ENCODE peak calls at places on chromosomes 1 and 21, in eight cellular contexts. W is dorsolateral prefrontal cortex; O is stimulated activated CD8-positive, alpha-beta memory T cell treated with anti-CD3 and anti-CD28 coated beads, Interleukin-7, amount 100 ng/mL, for 1 hour; Y is left ventricle myocardium inferior; A is stimulated activated CD4-positive, alpha-beta T cell treated with anti-CD3 and anti-CD28 coated beads, TNF-alpha, amount 100 ng/mL, for 24 hours; U is cardiac muscle cell; I is HTR-8/SVneo; K is NCI-H460. S is an unnamed sample.

GRCh38 chr1:64574301-64574700 is 104.4 kb downstream of the CACHD1 start:
- DNase-seq in W (no peak), O (no peak), Y (no peak), A (no peak), U (no peak), I (no peak), K (no peak), S (no peak)

GRCh38 chr21:23534833-23535232 is 2072.4 kb downstream of the MRPL39 start:
- DNase-seq in W (no peak), O (no peak), Y (no peak), A (no peak), U (no peak), I (no peak), K (no peak), S (no peak)

GRCh38 chr1:169202836-169203235 is 96.3 kb downstream of the ATP1B1 start:
- DNase-seq in W (no peak), O (no peak), Y (no peak), A (no peak), U (no peak), I (no peak), K (no peak), S (no peak)

GRCh38 chr1:63148825-63149645 is 173.3 kb upstream of the FOXD3 start:
- DNase-seq in W (no peak), O (no peak), Y (no peak), A (no peak), U (peak; percentile 78), I (peak; percentile 13), K (peak; percentile 27), S (peak; percentile 48)

GRCh38 chr21:45528028-45528705 is 14.1 kb downstream of the SLC19A1 start:
- DNase-seq in W (peak; percentile 36), O (no peak), Y (peak; percentile 9), A (no peak), U (no peak), I (no peak), K (no peak), S (no peak)

GRCh38 chr1:231376875-231377549 is 38.9 kb downstream of the SPRTN start:
- DNase-seq in W (no peak), O (no peak), Y (no peak), A (no peak), U (no peak), I (no peak), K (no peak), S (no peak)

GRCh38 chr1:52355436-52355835 is 10.6 kb downstream of the CC2D1B start:
- DNase-seq in W (no peak), O (no peak), Y (no peak), A (no peak), U (no peak), I (no peak), K (no peak), S (no peak)

GRCh38 chr1:48099011-48099550 is 101.9 kb upstream of the TRABD2B start:
- DNase-seq in W (no peak), O (no peak), Y (no peak), A (no peak), U (no peak), I (no peak), K (no peak), S (no peak)

GRCh38 chr1:235329139-235329808 is 904 bp downstream of the GGPS1 start:
- DNase-seq in W (no peak), O (no peak), Y (no peak), A (peak; percentile 36), U (no peak), I (no peak), K (peak; percentile 33), S (peak; percentile 28)

GRCh38 chr1:177124578-177125278 is 39.8 kb downstream of the ASTN1 start:
- DNase-seq in W (no peak), O (no peak), Y (no peak), A (no peak), U (no peak), I (no peak), K (no peak), S (no peak)

GRCh38 chr21:31606081-31606874 is 53.2 kb upstream of the SOD1 start:
- DNase-seq in W (no peak), O (no peak), Y (no peak), A (no peak), U (no peak), I (no peak), K (no peak), S (no peak)

GRCh38 chr1:103162360-103162759 is 54.0 kb upstream of the COL11A1 start:
- DNase-seq in W (no peak), O (no peak), Y (no peak), A (no peak), U (no peak), I (no peak), K (no peak), S (no peak)

GRCh38 chr1:224497714-224498573 is 63.3 kb upstream of the WDR26 start:
- DNase-seq in W (no peak), O (peak; percentile 4), Y (no peak), A (peak; percentile 72), U (peak; percentile 76), I (peak; percentile 56), K (no peak), S (no peak)

GRCh38 chr1:14578156-14578555 is 20.3 kb upstream of the KAZN start:
- DNase-seq in W (no peak), O (no peak), Y (no peak), A (no peak), U (no peak), I (no peak), K (no peak), S (no peak)

GRCh38 chr1:228136908-228137307 is 3.2 kb upstream of the GUK1 start:
- DNase-seq in W (no peak), O (no peak), Y (no peak), A (no peak), U (no peak), I (no peak), K (no peak), S (no peak)

GRCh38 chr1:241310451-241310850 is 46.6 kb downstream of the RGS7 start:
- DNase-seq in W (no peak), O (no peak), Y (no peak), A (no peak), U (no peak), I (peak; percentile 28), K (no peak), S (no peak)

GRCh38 chr1:203906932-203907331 is 45.5 kb downstream of the SNRPE start:
- DNase-seq in W (no peak), O (no peak), Y (no peak), A (no peak), U (peak; percentile 88), I (peak; percentile 91), K (peak; percentile 69), S (no peak)

GRCh38 chr1:235714205-235714897 is 64.8 kb upstream of the GNG4 start:
- DNase-seq in W (no peak), O (no peak), Y (no peak), A (no peak), U (no peak), I (no peak), K (no peak), S (no peak)

GRCh38 chr1:107405241-107405640 is 264.4 kb downstream of the NTNG1 start:
- DNase-seq in W (no peak), O (no peak), Y (no peak), A (no peak), U (peak; percentile 14), I (no peak), K (no peak), S (no peak)

S was measured in endothelial cell.